ENCODE peak calls at places on chromosomes 16 and 17, in four cellular contexts. M is A549, H is SK-N-SH, O is HepG2. T is an unnamed sample.

GRCh38 chr16:88940196-88941050 is 36.6 kb downstream of the CBFA2T3 start:
- DNase-seq in O (no peak), H (peak; percentile 63), M (peak; percentile 35), T (no peak)

GRCh38 chr17:82859431-82860403 is 19.9 kb upstream of the ZNF750 start:
- DNase-seq in H (no peak), M (peak; percentile 35), O (peak; percentile 27), T (peak; percentile 63)

GRCh38 chr17:80319262-80319998 is 58.8 kb downstream of the RNF213 start:
- DNase-seq in H (no peak), M (no peak), O (no peak), T (no peak)

GRCh38 chr17:22270381-22270780 is 578.1 kb downstream of the KCNJ18 start:
- DNase-seq in H (no peak), M (no peak), O (no peak), T (no peak)

GRCh38 chr17:8900626-8901585 is 33.4 kb upstream of the PIK3R6 start:
- DNase-seq in O (no peak), H (no peak), M (no peak), T (peak; percentile 84)

GRCh38 chr17:52158450-52159042 is at the start of gene CA10:
- DNase-seq in M (no peak), H (peak; percentile 80), O (no peak), T (no peak)

GRCh38 chr16:64754279-64754678 is 367.6 kb downstream of the CDH11 start:
- DNase-seq in M (no peak), O (no peak), H (no peak), T (no peak)

GRCh38 chr16:31253642-31254045 is 6.1 kb upstream of the ITGAM start:
- DNase-seq in H (no peak), O (peak; percentile 23), M (peak; percentile 77), T (no peak)

GRCh38 chr16:81251871-81252270 is 13.4 kb downstream of the BCO1 start:
- DNase-seq in H (no peak), M (no peak), O (no peak), T (no peak)

GRCh38 chr16:89176147-89176690 is 4.7 kb downstream of the CDH15 start:
- DNase-seq in M (no peak), O (no peak), H (no peak), T (no peak)

GRCh38 chr16:19659554-19659953 is 58.5 kb downstream of the KNOP1 start:
- DNase-seq in M (peak; percentile 13), H (no peak), O (no peak), T (no peak)

GRCh38 chr17:49723423-49723822 is 15.7 kb upstream of the SLC35B1 start:
- DNase-seq in O (no peak), H (no peak), M (no peak), T (no peak)

GRCh38 chr16:66270333-66270927 is 96.1 kb upstream of the CDH5 start:
- DNase-seq in O (peak; percentile 65), H (peak; percentile 92), M (peak; percentile 73), T (no peak)

GRCh38 chr16:87461466-87461975 is 31.3 kb downstream of the ZCCHC14 start:
- DNase-seq in H (no peak), M (peak; percentile 94), O (peak; percentile 97), T (no peak)

GRCh38 chr16:35306915-35307314 is 1847.5 kb downstream of the TP53TG3F start:
- DNase-seq in O (no peak), M (no peak), H (no peak), T (no peak)

GRCh38 chr17:29945281-29945680 is 3.8 kb downstream of the EFCAB5 start:
- DNase-seq in M (no peak), H (no peak), O (no peak), T (no peak)

GRCh38 chr17:16269658-16270057 is 52.6 kb downstream of the PIGL start:
- DNase-seq in O (no peak), M (no peak), H (no peak), T (no peak)
- TF ChIP-seq PBX3 in O (no peak), M (no peak), H (no peak), T (no peak)

GRCh38 chr17:44039829-44040635 is 25.3 kb upstream of the TMEM101 start:
- DNase-seq in O (no peak), H (no peak), M (no peak), T (no peak)
- TF ChIP-seq PBX3 in O (no peak), H (no peak), M (no peak), T (no peak)

DNA sequence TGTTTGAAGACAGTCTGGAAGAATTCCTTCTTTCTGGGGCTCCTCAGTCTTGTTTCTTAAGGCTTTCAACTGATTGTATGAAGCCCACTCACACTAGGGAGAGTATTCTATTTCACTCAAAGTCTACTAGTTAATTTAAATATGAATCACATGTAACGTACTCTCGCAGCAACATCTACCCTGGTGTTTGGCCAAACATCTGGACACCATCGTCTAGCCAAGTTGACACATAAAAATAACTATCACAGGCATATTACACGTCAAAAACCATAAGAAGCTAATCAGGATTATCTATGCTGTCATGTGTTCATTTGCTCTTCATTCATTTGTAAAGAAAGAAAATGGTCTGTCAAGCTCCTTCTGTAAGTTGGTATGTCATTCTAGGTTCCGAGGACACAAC is 787.4 kb downstream of the KCNJ2 start:
- DNase-seq in O (no peak), M (no peak), H (no peak), T (no peak)
- TF ChIP-seq PBX3 in O (no peak), M (no peak), H (no peak), T (no peak)

DNA sequence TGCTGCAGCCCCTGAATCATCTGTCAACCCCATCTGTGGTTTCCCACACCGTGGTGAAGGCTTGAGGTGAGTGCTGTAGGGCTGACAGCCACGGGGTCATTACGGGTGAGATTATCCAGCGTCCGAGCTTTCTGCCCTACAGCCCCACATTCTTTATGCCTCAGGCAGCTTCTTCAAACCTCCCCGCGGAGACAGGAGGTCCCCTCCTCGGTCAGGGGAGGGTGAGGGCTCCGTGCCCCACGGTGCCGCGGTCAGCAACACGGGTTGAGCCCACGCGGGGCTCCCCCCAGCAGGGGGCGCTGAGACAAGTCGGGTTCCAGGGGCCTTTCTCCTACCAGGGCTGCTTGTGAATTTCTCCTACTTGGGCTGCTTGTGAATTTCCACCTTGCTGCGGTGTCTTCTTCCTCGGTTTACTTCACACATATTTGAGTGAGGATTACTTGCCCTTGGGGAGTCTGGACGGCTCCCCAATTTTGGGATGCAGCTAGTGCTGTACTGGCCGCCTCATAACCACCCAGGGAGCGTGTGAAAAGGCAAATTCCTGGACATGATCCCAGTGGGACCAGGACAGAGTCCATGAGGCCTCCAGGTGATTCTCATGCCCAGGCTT is 18.1 kb upstream of the WFIKKN2 start:
- DNase-seq in H (peak; percentile 84), O (no peak), M (peak; percentile 43), T (no peak)
- TF ChIP-seq PBX3 in H (no peak), O (no peak), M (no peak), T (no peak)

DNA sequence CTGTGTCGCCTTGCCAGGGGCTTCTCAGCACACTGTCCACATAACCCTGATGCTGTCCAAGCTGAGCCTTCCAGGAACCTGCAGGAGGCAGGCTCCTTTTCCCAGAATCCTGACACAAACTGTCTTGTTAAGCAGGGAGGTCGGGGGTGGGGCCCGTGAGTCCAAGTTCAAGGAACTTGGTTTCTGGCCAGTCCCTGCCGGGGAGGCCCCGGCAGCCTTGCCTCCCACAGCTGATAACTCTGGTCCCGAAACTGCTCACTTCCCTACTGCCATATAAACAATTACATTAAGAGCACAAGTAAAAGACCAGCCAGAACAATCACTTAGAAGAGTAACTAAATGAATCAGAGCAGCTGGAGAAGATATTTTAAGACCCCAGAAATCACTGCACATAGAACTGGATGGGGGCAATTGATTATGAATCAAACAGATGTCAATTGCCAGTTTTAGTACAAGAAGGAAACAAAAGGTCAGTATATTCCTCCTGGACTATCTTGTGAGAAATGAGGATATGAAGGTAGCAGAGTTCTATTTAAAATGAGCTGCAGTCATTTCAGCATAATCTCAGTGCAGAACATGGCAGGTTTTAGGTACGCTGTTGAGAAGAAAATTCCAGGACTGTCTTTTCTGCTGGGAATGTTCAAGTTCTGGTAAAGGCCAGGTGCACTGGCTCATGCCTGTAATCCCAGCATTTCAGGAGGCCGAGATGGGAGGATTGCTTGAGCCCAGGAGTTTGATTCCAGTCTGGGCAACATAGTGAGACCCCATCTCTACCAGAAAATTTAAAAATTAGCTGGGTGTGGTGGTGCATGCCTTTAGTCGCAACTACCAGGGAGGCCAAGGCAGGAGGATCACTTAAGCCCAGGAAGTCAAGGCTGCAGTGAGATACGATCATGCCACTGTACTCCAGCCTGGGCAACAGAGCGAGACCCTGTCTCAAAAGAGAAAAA is 169.8 kb downstream of the PITPNC1 start:
- DNase-seq in O (no peak), M (peak; percentile 21), H (no peak), T (no peak)
- TF ChIP-seq PBX3 in O (no peak), M (no peak), H (no peak), T (no peak)

T was measured in GM12878.